ENCODE peak calls at places on chromosomes 6 and 20, in ten cellular contexts. One of them, this sample, is unnamed.

GRCh38 chr20:45115829-45116228 is 855 bp upstream of the WFDC5 start:
- DNase-seq in aorta: no peak
- DNase-seq in GM12865: no peak
- DNase-seq in activated naive CD8-positive, alpha-beta T cell treated with anti-CD3 and anti-CD28 coated beads for 36 hours: no peak
- DNase-seq in AG20443: peak
- DNase-seq in adrenal gland: no peak
- DNase-seq in NCI-H460: no peak
- DNase-seq in AML-193: no peak
- DNase-seq in occipital lobe: no peak
- DNase-seq in left colon: no peak
- DNase-seq in this sample: no peak

GRCh38 chr6:111724505-111724904 is 118.8 kb upstream of the TRAF3IP2 start:
- DNase-seq in NCI-H460: no peak
- DNase-seq in left colon: no peak
- DNase-seq in aorta: no peak
- DNase-seq in AML-193: peak
- DNase-seq in occipital lobe: no peak
- DNase-seq in GM12865: peak
- DNase-seq in AG20443: no peak
- DNase-seq in adrenal gland: no peak
- DNase-seq in activated naive CD8-positive, alpha-beta T cell treated with anti-CD3 and anti-CD28 coated beads for 36 hours: no peak
- DNase-seq in this sample: peak

GRCh38 chr20:8535403-8536003 is 403.4 kb downstream of the PLCB1 start:
- DNase-seq in occipital lobe: no peak
- DNase-seq in aorta: no peak
- DNase-seq in left colon: no peak
- DNase-seq in adrenal gland: no peak
- DNase-seq in AML-193: peak
- DNase-seq in activated naive CD8-positive, alpha-beta T cell treated with anti-CD3 and anti-CD28 coated beads for 36 hours: no peak
- DNase-seq in AG20443: peak
- DNase-seq in GM12865: peak
- DNase-seq in NCI-H460: peak
- DNase-seq in this sample: peak

GRCh38 chr6:69005194-69005593 is 370.1 kb downstream of the ADGRB3 start:
- DNase-seq in occipital lobe: no peak
- DNase-seq in left colon: no peak
- DNase-seq in AML-193: no peak
- DNase-seq in activated naive CD8-positive, alpha-beta T cell treated with anti-CD3 and anti-CD28 coated beads for 36 hours: no peak
- DNase-seq in GM12865: no peak
- DNase-seq in AG20443: no peak
- DNase-seq in aorta: no peak
- DNase-seq in adrenal gland: no peak
- DNase-seq in NCI-H460: no peak
- DNase-seq in this sample: no peak

GRCh38 chr20:53611449-53611894 is 17.8 kb upstream of the ZNF217 start:
- DNase-seq in occipital lobe: no peak
- DNase-seq in aorta: peak
- DNase-seq in NCI-H460: peak
- DNase-seq in activated naive CD8-positive, alpha-beta T cell treated with anti-CD3 and anti-CD28 coated beads for 36 hours: no peak
- DNase-seq in adrenal gland: peak
- DNase-seq in AML-193: no peak
- DNase-seq in GM12865: peak
- DNase-seq in left colon: peak
- DNase-seq in AG20443: peak
- DNase-seq in this sample: peak

GRCh38 chr6:34360556-34360955 is 31.9 kb downstream of the NUDT3 start:
- DNase-seq in AML-193: no peak
- DNase-seq in aorta: no peak
- DNase-seq in GM12865: no peak
- DNase-seq in occipital lobe: no peak
- DNase-seq in adrenal gland: no peak
- DNase-seq in AG20443: peak
- DNase-seq in NCI-H460: no peak
- DNase-seq in left colon: no peak
- DNase-seq in activated naive CD8-positive, alpha-beta T cell treated with anti-CD3 and anti-CD28 coated beads for 36 hours: no peak
- DNase-seq in this sample: no peak

GRCh38 chr20:63311833-63312243 is 18.9 kb downstream of the COL20A1 start:
- DNase-seq in activated naive CD8-positive, alpha-beta T cell treated with anti-CD3 and anti-CD28 coated beads for 36 hours: no peak
- DNase-seq in AG20443: no peak
- DNase-seq in adrenal gland: no peak
- DNase-seq in left colon: no peak
- DNase-seq in aorta: no peak
- DNase-seq in occipital lobe: no peak
- DNase-seq in AML-193: no peak
- DNase-seq in NCI-H460: no peak
- DNase-seq in GM12865: no peak
- DNase-seq in this sample: no peak

GRCh38 chr6:6793388-6794250 is 205.1 kb downstream of the LY86 start:
- DNase-seq in GM12865: peak
- DNase-seq in AG20443: no peak
- DNase-seq in occipital lobe: no peak
- DNase-seq in activated naive CD8-positive, alpha-beta T cell treated with anti-CD3 and anti-CD28 coated beads for 36 hours: no peak
- DNase-seq in AML-193: peak
- DNase-seq in aorta: no peak
- DNase-seq in left colon: no peak
- DNase-seq in adrenal gland: no peak
- DNase-seq in NCI-H460: no peak
- DNase-seq in this sample: no peak

GRCh38 chr6:142627474-142627873 is 317.5 kb downstream of the HIVEP2 start:
- DNase-seq in aorta: no peak
- DNase-seq in occipital lobe: no peak
- DNase-seq in GM12865: no peak
- DNase-seq in NCI-H460: no peak
- DNase-seq in AG20443: no peak
- DNase-seq in AML-193: no peak
- DNase-seq in activated naive CD8-positive, alpha-beta T cell treated with anti-CD3 and anti-CD28 coated beads for 36 hours: no peak
- DNase-seq in left colon: no peak
- DNase-seq in adrenal gland: no peak
- DNase-seq in this sample: no peak

GRCh38 chr6:7219310-7219709 is 93.7 kb downstream of the SSR1 start:
- DNase-seq in occipital lobe: no peak
- DNase-seq in AML-193: no peak
- DNase-seq in NCI-H460: no peak
- DNase-seq in activated naive CD8-positive, alpha-beta T cell treated with anti-CD3 and anti-CD28 coated beads for 36 hours: peak
- DNase-seq in left colon: no peak
- DNase-seq in adrenal gland: peak
- DNase-seq in AG20443: no peak
- DNase-seq in GM12865: no peak
- DNase-seq in aorta: no peak
- DNase-seq in this sample: no peak

GRCh38 chr6:221531-222349 is 70.5 kb upstream of the DUSP22 start:
- DNase-seq in AML-193: no peak
- DNase-seq in NCI-H460: no peak
- DNase-seq in AG20443: no peak
- DNase-seq in occipital lobe: no peak
- DNase-seq in adrenal gland: no peak
- DNase-seq in left colon: no peak
- DNase-seq in aorta: no peak
- DNase-seq in GM12865: peak
- DNase-seq in activated naive CD8-positive, alpha-beta T cell treated with anti-CD3 and anti-CD28 coated beads for 36 hours: no peak
- DNase-seq in this sample: no peak

GRCh38 chr6:160259143-160259425 is 463 bp upstream of the SLC22A2 start:
- DNase-seq in left colon: no peak
- DNase-seq in adrenal gland: no peak
- DNase-seq in NCI-H460: no peak
- DNase-seq in occipital lobe: no peak
- DNase-seq in AG20443: no peak
- DNase-seq in aorta: no peak
- DNase-seq in AML-193: no peak
- DNase-seq in GM12865: no peak
- DNase-seq in activated naive CD8-positive, alpha-beta T cell treated with anti-CD3 and anti-CD28 coated beads for 36 hours: no peak
- DNase-seq in this sample: no peak

GRCh38 chr6:135922170-135922569 is 70.7 kb downstream of the PDE7B start:
- DNase-seq in adrenal gland: peak
- DNase-seq in left colon: no peak
- DNase-seq in NCI-H460: peak
- DNase-seq in occipital lobe: no peak
- DNase-seq in GM12865: peak
- DNase-seq in AG20443: peak
- DNase-seq in AML-193: no peak
- DNase-seq in activated naive CD8-positive, alpha-beta T cell treated with anti-CD3 and anti-CD28 coated beads for 36 hours: no peak
- DNase-seq in aorta: no peak
- DNase-seq in this sample: no peak

GRCh38 chr6:108585921-108586320 is 25.2 kb downstream of the FOXO3 start:
- DNase-seq in adrenal gland: no peak
- DNase-seq in occipital lobe: no peak
- DNase-seq in left colon: no peak
- DNase-seq in NCI-H460: no peak
- DNase-seq in AML-193: no peak
- DNase-seq in activated naive CD8-positive, alpha-beta T cell treated with anti-CD3 and anti-CD28 coated beads for 36 hours: no peak
- DNase-seq in GM12865: no peak
- DNase-seq in aorta: no peak
- DNase-seq in AG20443: no peak
- DNase-seq in this sample: no peak

GRCh38 chr6:158707120-158707519 is 57.3 kb downstream of the SYTL3 start:
- DNase-seq in activated naive CD8-positive, alpha-beta T cell treated with anti-CD3 and anti-CD28 coated beads for 36 hours: no peak
- DNase-seq in NCI-H460: peak
- DNase-seq in AG20443: peak
- DNase-seq in left colon: peak
- DNase-seq in AML-193: no peak
- DNase-seq in occipital lobe: no peak
- DNase-seq in adrenal gland: peak
- DNase-seq in GM12865: no peak
- DNase-seq in aorta: no peak
- DNase-seq in this sample: no peak

GRCh38 chr6:26538936-26539615 is 910 bp downstream of the HMGN4 start:
- DNase-seq in adrenal gland: no peak
- DNase-seq in AG20443: no peak
- DNase-seq in NCI-H460: no peak
- DNase-seq in left colon: no peak
- DNase-seq in occipital lobe: no peak
- DNase-seq in activated naive CD8-positive, alpha-beta T cell treated with anti-CD3 and anti-CD28 coated beads for 36 hours: no peak
- DNase-seq in GM12865: no peak
- DNase-seq in aorta: no peak
- DNase-seq in AML-193: no peak
- DNase-seq in this sample: no peak

GRCh38 chr20:51091564-51092195 is 68.8 kb upstream of the KCNG1 start:
- DNase-seq in GM12865: no peak
- DNase-seq in occipital lobe: no peak
- DNase-seq in adrenal gland: no peak
- DNase-seq in AG20443: no peak
- DNase-seq in AML-193: no peak
- DNase-seq in left colon: no peak
- DNase-seq in NCI-H460: no peak
- DNase-seq in activated naive CD8-positive, alpha-beta T cell treated with anti-CD3 and anti-CD28 coated beads for 36 hours: no peak
- DNase-seq in aorta: no peak
- DNase-seq in this sample: no peak

GRCh38 chr20:51687630-51688029 is 80.6 kb downstream of the ATP9A start:
- DNase-seq in left colon: no peak
- DNase-seq in adrenal gland: no peak
- DNase-seq in aorta: no peak
- DNase-seq in AML-193: no peak
- DNase-seq in occipital lobe: no peak
- DNase-seq in AG20443: no peak
- DNase-seq in NCI-H460: no peak
- DNase-seq in activated naive CD8-positive, alpha-beta T cell treated with anti-CD3 and anti-CD28 coated beads for 36 hours: no peak
- DNase-seq in GM12865: no peak
- DNase-seq in this sample: no peak

GRCh38 chr6:27478141-27478705 is 5.3 kb upstream of the ZNF184 start:
- DNase-seq in aorta: no peak
- DNase-seq in left colon: no peak
- DNase-seq in AML-193: no peak
- DNase-seq in GM12865: peak
- DNase-seq in activated naive CD8-positive, alpha-beta T cell treated with anti-CD3 and anti-CD28 coated beads for 36 hours: no peak
- DNase-seq in AG20443: peak
- DNase-seq in occipital lobe: no peak
- DNase-seq in adrenal gland: no peak
- DNase-seq in NCI-H460: no peak
- DNase-seq in this sample: peak

GRCh38 chr6:6751615-6752014 is 163.1 kb downstream of the LY86 start:
- DNase-seq in left colon: peak
- DNase-seq in AG20443: peak
- DNase-seq in NCI-H460: no peak
- DNase-seq in adrenal gland: no peak
- DNase-seq in AML-193: no peak
- DNase-seq in GM12865: peak
- DNase-seq in aorta: no peak
- DNase-seq in occipital lobe: no peak
- DNase-seq in activated naive CD8-positive, alpha-beta T cell treated with anti-CD3 and anti-CD28 coated beads for 36 hours: peak
- DNase-seq in this sample: no peak